ENCODE peak calls at places on chromosome 13, in eight cellular contexts. O is adrenal gland, C is SK-N-MC, F is fibroblast of pulmonary artery, V is stomach, B is left lung, N is IMR-90, A is astrocyte of the spinal cord. G is an unnamed sample.

GRCh38 chr13:73740681-73741080 is 393.5 kb downstream of the KLF12 start:
- DNase-seq in O (no peak), C (no peak), F (peak; percentile 28), V (no peak), B (no peak), N (peak; percentile 10), A (peak; percentile 21), G (no peak)

GRCh38 chr13:48600374-48601364 is 53.1 kb upstream of the CYSLTR2 start:
- DNase-seq in O (peak; percentile 65), C (no peak), F (peak; percentile 98), V (no peak), B (no peak), N (peak; percentile 71), A (peak; percentile 87), G (no peak)

GRCh38 chr13:98977568-98978270 is at the start of gene DOCK9:
- DNase-seq in O (no peak), C (no peak), F (peak; percentile 81), V (peak; percentile 60), B (peak; percentile 57), N (peak; percentile 65), A (peak; percentile 89), G (no peak)

GRCh38 chr13:45055198-45055901 is 65.0 kb upstream of the GTF2F2 start:
- DNase-seq in O (no peak), C (peak; percentile 18), F (peak; percentile 88), V (no peak), B (no peak), N (peak; percentile 93), A (peak; percentile 93), G (peak; percentile 12)

GRCh38 chr13:40406405-40407138 is 259.9 kb downstream of the FOXO1 start:
- DNase-seq in O (peak; percentile 8), C (no peak), F (peak; percentile 93), V (no peak), B (no peak), N (peak; percentile 75), A (peak; percentile 71), G (no peak)

GRCh38 chr13:109256866-109257760 is 529.3 kb downstream of the IRS2 start:
- DNase-seq in O (peak; percentile 80), C (no peak), F (peak; percentile 100), V (no peak), B (no peak), N (peak; percentile 97), A (peak; percentile 94), G (no peak)

GRCh38 chr13:59459972-59460371 is 703.8 kb downstream of the DIAPH3 start:
- DNase-seq in O (no peak), C (no peak), F (no peak), V (no peak), B (no peak), N (peak; percentile 41), A (peak; percentile 39), G (no peak)

GRCh38 chr13:112711528-112712265 is 21.9 kb downstream of the ATP11A start:
- DNase-seq in O (peak; percentile 94), C (peak; percentile 52), F (peak; percentile 97), V (peak; percentile 74), B (peak; percentile 89), N (peak; percentile 98), A (peak; percentile 90), G (no peak)

GRCh38 chr13:106612688-106613087 is 44.8 kb upstream of the ARGLU1 start:
- DNase-seq in O (peak; percentile 97), C (no peak), F (peak; percentile 82), V (peak; percentile 63), B (no peak), N (peak; percentile 59), A (no peak), G (no peak)

GRCh38 chr13:37709318-37709717 is 110.8 kb upstream of the POSTN start:
- DNase-seq in O (no peak), C (no peak), F (no peak), V (no peak), B (no peak), N (no peak), A (no peak), G (no peak)

GRCh38 chr13:102402292-102402691 is 444 bp upstream of the FGF14 start:
- DNase-seq in O (no peak), C (no peak), F (peak; percentile 10), V (no peak), B (no peak), N (peak; percentile 39), A (peak; percentile 42), G (no peak)

GRCh38 chr13:113855012-113855921 is 8.6 kb downstream of the GAS6 start:
- DNase-seq in O (no peak), C (no peak), F (no peak), V (peak; percentile 24), B (no peak), N (no peak), A (peak; percentile 50), G (no peak)

GRCh38 chr13:33331962-33332361 is 46.4 kb upstream of the STARD13 start:
- DNase-seq in O (no peak), C (no peak), F (no peak), V (no peak), B (no peak), N (no peak), A (no peak), G (no peak)

GRCh38 chr13:42384265-42384664 is 112.3 kb downstream of the AKAP11 start:
- DNase-seq in O (no peak), C (no peak), F (no peak), V (no peak), B (no peak), N (no peak), A (peak; percentile 26), G (no peak)

GRCh38 chr13:44030615-44031014 is 150.9 kb downstream of the LACC1 start:
- DNase-seq in O (no peak), C (no peak), F (no peak), V (no peak), B (no peak), N (no peak), A (no peak), G (no peak)
- H3K4me3 ChIP-seq in O (no peak overlapping the region), C (no peak overlapping the region), F (no peak overlapping the region), V (no peak overlapping the region), B (no peak overlapping the region), N (no peak overlapping the region), A (no peak overlapping the region), G (no peak overlapping the region)

DNA sequence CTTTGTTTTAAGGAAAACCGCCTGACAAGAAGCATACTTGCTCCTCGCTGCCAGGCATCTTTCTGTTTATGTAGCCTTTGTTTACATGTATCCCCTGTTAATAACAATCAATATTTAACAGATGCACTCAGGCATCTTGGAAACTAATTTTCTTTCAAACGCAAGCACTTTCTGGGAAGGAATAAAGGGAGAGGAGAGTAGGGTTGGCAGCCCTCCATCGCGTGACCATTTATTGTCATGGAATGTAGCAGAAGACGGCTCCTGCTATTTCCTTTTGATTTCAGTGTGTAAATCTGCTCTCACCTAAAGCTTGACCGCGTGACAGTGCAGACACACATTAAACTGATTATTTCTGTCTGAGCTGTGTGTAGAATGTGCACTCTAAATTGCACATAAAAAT is 223.3 kb upstream of the MAB21L1 start:
- DNase-seq in O (peak; percentile 10), C (no peak), F (no peak), V (no peak), B (no peak), N (peak; percentile 66), A (peak; percentile 56), G (no peak)
- H3K4me3 ChIP-seq in O (no peak overlapping the region), C (no peak overlapping the region), F (no peak overlapping the region), V (no peak overlapping the region), B (no peak overlapping the region), N (peak overlapping the region; percentile 19), A (peak overlapping the region; percentile 14), G (no peak overlapping the region)

GRCh38 chr13:27826379-27827353 is 34.4 kb downstream of the GSX1 start:
- DNase-seq in O (peak; percentile 83), C (peak; percentile 65), F (peak; percentile 89), V (peak; percentile 86), B (peak; percentile 77), N (peak; percentile 81), A (peak; percentile 88), G (peak; percentile 15)
- H3K4me3 ChIP-seq in O (no peak overlapping the region), C (peak overlapping the region; percentile 67), F (peak overlapping the region; percentile 40), V (peak overlapping the region; percentile 25), B (no peak overlapping the region), N (peak overlapping the region; percentile 23), A (peak overlapping the region; percentile 9), G (no peak overlapping the region)

GRCh38 chr13:71759506-71760225 is 107.3 kb downstream of the DACH1 start:
- DNase-seq in O (no peak), C (no peak), F (no peak), V (no peak), B (no peak), N (no peak), A (peak; percentile 8), G (no peak)
- H3K4me3 ChIP-seq in O (no peak overlapping the region), C (no peak overlapping the region), F (no peak overlapping the region), V (no peak overlapping the region), B (no peak overlapping the region), N (no peak overlapping the region), A (no peak overlapping the region), G (no peak overlapping the region)

GRCh38 chr13:26509491-26509890 is 48.0 kb upstream of the WASF3 start:
- DNase-seq in O (no peak), C (no peak), F (no peak), V (no peak), B (no peak), N (no peak), A (no peak), G (no peak)

GRCh38 chr13:26503826-26504594 is 53.5 kb upstream of the WASF3 start:
- DNase-seq in O (no peak), C (no peak), F (no peak), V (no peak), B (no peak), N (no peak), A (no peak), G (no peak)

GRCh38 chr13:26513931-26514330 is 43.6 kb upstream of the WASF3 start:
- DNase-seq in O (no peak), C (no peak), F (no peak), V (no peak), B (no peak), N (no peak), A (no peak), G (no peak)

DNA sequence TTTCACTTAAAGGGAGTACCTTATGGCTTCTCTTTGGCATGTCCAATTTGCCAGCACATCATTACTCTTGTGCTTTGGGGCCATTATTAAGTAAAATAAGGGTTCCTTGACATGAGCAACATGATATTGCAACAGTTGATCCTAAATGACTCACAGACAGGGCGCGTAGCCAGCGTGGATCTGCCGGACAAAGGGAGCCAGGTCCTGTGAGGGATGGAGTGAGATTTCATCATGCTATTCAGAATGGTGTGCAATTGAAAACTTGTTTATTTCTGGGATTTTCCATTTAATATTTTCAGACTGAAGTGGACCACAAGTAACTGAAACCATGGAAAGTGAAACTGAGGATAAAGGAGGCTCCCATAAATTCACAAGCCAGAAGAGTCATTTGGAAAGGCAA is 48.6 kb upstream of the WASF3 start:
- DNase-seq in O (peak; percentile 93), C (no peak), F (peak; percentile 93), V (peak; percentile 48), B (peak; percentile 71), N (peak; percentile 95), A (peak; percentile 62), G (no peak)
- H3K4me3 ChIP-seq in O (no peak overlapping the region), C (no peak overlapping the region), F (no peak overlapping the region), V (no peak overlapping the region), B (no peak overlapping the region), N (no peak overlapping the region), A (no peak overlapping the region), G (no peak overlapping the region)

GRCh38 chr13:76339649-76340048 is 546.6 kb downstream of the KCTD12 start:
- DNase-seq in O (no peak), C (no peak), F (no peak), V (no peak), B (no peak), N (no peak), A (no peak), G (no peak)
- H3K4me3 ChIP-seq in O (no peak overlapping the region), C (no peak overlapping the region), F (no peak overlapping the region), V (no peak overlapping the region), B (no peak overlapping the region), N (no peak overlapping the region), A (no peak overlapping the region), G (no peak overlapping the region)

GRCh38 chr13:66660013-66660804 is 569.9 kb downstream of the PCDH9 start:
- DNase-seq in O (peak; percentile 8), C (no peak), F (peak; percentile 76), V (no peak), B (no peak), N (peak; percentile 75), A (peak; percentile 70), G (no peak)
- H3K4me3 ChIP-seq in O (no peak overlapping the region), C (no peak overlapping the region), F (peak overlapping the region; percentile 10), V (no peak overlapping the region), B (no peak overlapping the region), N (no peak overlapping the region), A (no peak overlapping the region), G (no peak overlapping the region)

G was measured in GM12864.